ENCODE peak calls at places on chromosomes 4 and X, in seven cellular contexts. One of them, this sample, is unnamed. For H3K9me3, the result is how much of the 10 kb centered on the place peaks cover.

GRCh38 chr4:102334624-102335023 is 10.7 kb downstream of the SLC39A8 start:
- DNase-seq in esophagus muscularis mucosa: no peak
- DNase-seq in lung: no peak
- DNase-seq in heart left ventricle: no peak
- DNase-seq in right lobe of liver: no peak
- DNase-seq in heart right ventricle: no peak
- DNase-seq in CD4-positive, alpha-beta T cell: no peak
- DNase-seq in this sample: no peak

GRCh38 chrX:119753639-119754257 is 4.6 kb upstream of the SOWAHD start:
- DNase-seq in esophagus muscularis mucosa: no peak
- DNase-seq in lung: no peak
- DNase-seq in heart left ventricle: no peak
- DNase-seq in right lobe of liver: no peak
- DNase-seq in heart right ventricle: no peak
- DNase-seq in CD4-positive, alpha-beta T cell: no peak
- DNase-seq in this sample: no peak

GRCh38 chr4:143411527-143412480 is 75.1 kb downstream of the GAB1 start:
- DNase-seq in esophagus muscularis mucosa: no peak
- DNase-seq in lung: no peak
- DNase-seq in heart left ventricle: no peak
- DNase-seq in right lobe of liver: no peak
- DNase-seq in heart right ventricle: no peak
- DNase-seq in CD4-positive, alpha-beta T cell: no peak
- DNase-seq in this sample: no peak

GRCh38 chr4:134935320-134935719 is 733.7 kb upstream of the PABPC4L start:
- DNase-seq in esophagus muscularis mucosa: no peak
- DNase-seq in lung: no peak
- DNase-seq in heart left ventricle: no peak
- DNase-seq in right lobe of liver: no peak
- DNase-seq in heart right ventricle: no peak
- DNase-seq in CD4-positive, alpha-beta T cell: no peak
- DNase-seq in this sample: no peak

GRCh38 chr4:16492872-16493271 is 266.6 kb upstream of the TAPT1 start:
- DNase-seq in esophagus muscularis mucosa: no peak
- DNase-seq in lung: no peak
- DNase-seq in heart left ventricle: no peak
- DNase-seq in right lobe of liver: no peak
- DNase-seq in heart right ventricle: no peak
- DNase-seq in CD4-positive, alpha-beta T cell: no peak
- DNase-seq in this sample: no peak

GRCh38 chr4:141711211-141711610 is 74.8 kb downstream of the IL15 start:
- DNase-seq in esophagus muscularis mucosa: no peak
- DNase-seq in lung: no peak
- DNase-seq in heart left ventricle: no peak
- DNase-seq in right lobe of liver: no peak
- DNase-seq in heart right ventricle: no peak
- DNase-seq in CD4-positive, alpha-beta T cell: no peak
- DNase-seq in this sample: no peak

GRCh38 chr4:74635490-74636123 is 158.7 kb downstream of the BTC start:
- DNase-seq in esophagus muscularis mucosa: no peak
- DNase-seq in lung: no peak
- DNase-seq in heart left ventricle: no peak
- DNase-seq in right lobe of liver: no peak
- DNase-seq in heart right ventricle: no peak
- DNase-seq in CD4-positive, alpha-beta T cell: no peak
- DNase-seq in this sample: no peak

GRCh38 chr4:30726090-30726668 is 6.0 kb downstream of the PCDH7 start:
- DNase-seq in esophagus muscularis mucosa: no peak
- DNase-seq in lung: no peak
- DNase-seq in heart left ventricle: no peak
- DNase-seq in right lobe of liver: no peak
- DNase-seq in heart right ventricle: no peak
- DNase-seq in CD4-positive, alpha-beta T cell: no peak
- DNase-seq in this sample: no peak

GRCh38 chr4:69750346-69750745 is 10.1 kb downstream of the SULT1B1 start:
- DNase-seq in esophagus muscularis mucosa: no peak
- DNase-seq in lung: no peak
- DNase-seq in heart left ventricle: no peak
- DNase-seq in right lobe of liver: no peak
- DNase-seq in heart right ventricle: no peak
- DNase-seq in CD4-positive, alpha-beta T cell: no peak
- DNase-seq in this sample: no peak

GRCh38 chr4:159516556-159516955 is 413.7 kb downstream of the RAPGEF2 start:
- DNase-seq in esophagus muscularis mucosa: no peak
- DNase-seq in lung: no peak
- DNase-seq in heart left ventricle: no peak
- DNase-seq in right lobe of liver: no peak
- DNase-seq in heart right ventricle: no peak
- DNase-seq in CD4-positive, alpha-beta T cell: no peak
- DNase-seq in this sample: no peak

GRCh38 chr4:183765121-183765990 is 106.3 kb downstream of the TRAPPC11 start:
- DNase-seq in esophagus muscularis mucosa: no peak
- DNase-seq in lung: no peak
- DNase-seq in heart left ventricle: peak
- DNase-seq in right lobe of liver: no peak
- DNase-seq in heart right ventricle: peak
- DNase-seq in CD4-positive, alpha-beta T cell: no peak
- DNase-seq in this sample: no peak

GRCh38 chr4:129543299-129543698 is 447.3 kb downstream of the C4orf33 start:
- DNase-seq in esophagus muscularis mucosa: no peak
- DNase-seq in lung: peak
- DNase-seq in heart left ventricle: no peak
- DNase-seq in right lobe of liver: no peak
- DNase-seq in heart right ventricle: no peak
- DNase-seq in CD4-positive, alpha-beta T cell: no peak
- DNase-seq in this sample: no peak

GRCh38 chr4:8544282-8544681 is 35.9 kb upstream of the GPR78 start:
- DNase-seq in esophagus muscularis mucosa: no peak
- DNase-seq in lung: no peak
- DNase-seq in heart left ventricle: no peak
- DNase-seq in right lobe of liver: no peak
- DNase-seq in heart right ventricle: no peak
- DNase-seq in CD4-positive, alpha-beta T cell: no peak
- DNase-seq in this sample: no peak

GRCh38 chrX:13790206-13791131 is 26.4 kb downstream of the GPM6B start:
- DNase-seq in esophagus muscularis mucosa: no peak
- DNase-seq in lung: no peak
- DNase-seq in heart left ventricle: no peak
- DNase-seq in right lobe of liver: no peak
- DNase-seq in heart right ventricle: no peak
- DNase-seq in CD4-positive, alpha-beta T cell: no peak
- DNase-seq in this sample: no peak

GRCh38 chr4:37601527-37601926 is 84.6 kb downstream of the RELL1 start:
- DNase-seq in esophagus muscularis mucosa: no peak
- DNase-seq in lung: no peak
- DNase-seq in heart left ventricle: no peak
- DNase-seq in right lobe of liver: no peak
- DNase-seq in heart right ventricle: no peak
- DNase-seq in CD4-positive, alpha-beta T cell: no peak
- DNase-seq in this sample: peak

GRCh38 chrX:8743126-8743732 is 11.3 kb upstream of the ANOS1 start:
- DNase-seq in esophagus muscularis mucosa: no peak
- DNase-seq in lung: peak
- DNase-seq in heart left ventricle: no peak
- DNase-seq in right lobe of liver: peak
- DNase-seq in heart right ventricle: peak
- DNase-seq in CD4-positive, alpha-beta T cell: peak
- DNase-seq in this sample: peak

GRCh38 chr4:123351713-123352112 is 44.9 kb upstream of the SPRY1 start:
- DNase-seq in esophagus muscularis mucosa: no peak
- DNase-seq in lung: no peak
- DNase-seq in heart left ventricle: no peak
- DNase-seq in right lobe of liver: peak
- DNase-seq in heart right ventricle: no peak
- DNase-seq in CD4-positive, alpha-beta T cell: no peak
- DNase-seq in this sample: no peak

DNA sequence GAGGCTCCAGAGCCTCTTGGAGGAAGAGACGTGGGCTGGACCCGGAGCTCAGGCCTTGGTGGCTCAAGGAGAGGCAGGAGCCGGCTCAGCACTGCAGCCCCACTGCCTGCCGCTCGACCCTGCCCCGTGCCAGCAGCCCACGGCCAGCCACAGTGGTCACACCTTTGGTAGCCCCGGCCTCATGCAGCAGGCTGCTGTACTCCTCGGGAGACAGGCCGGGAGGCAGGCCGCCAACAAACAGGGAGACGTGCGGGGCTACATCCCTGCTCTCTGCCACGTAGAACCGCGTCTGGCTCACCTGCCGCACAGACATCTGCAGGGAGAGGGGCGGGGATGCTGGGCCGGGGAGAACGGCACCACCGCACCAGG is 7.6 kb downstream of the DGKQ start:
- DNase-seq in esophagus muscularis mucosa: no peak
- DNase-seq in lung: no peak
- DNase-seq in heart left ventricle: no peak
- DNase-seq in right lobe of liver: no peak
- DNase-seq in heart right ventricle: no peak
- DNase-seq in CD4-positive, alpha-beta T cell: no peak
- DNase-seq in this sample: no peak
- H3K27ac ChIP-seq in esophagus muscularis mucosa: no peak
- H3K27ac ChIP-seq in lung: no peak
- H3K27ac ChIP-seq in heart left ventricle: no peak
- H3K27ac ChIP-seq in right lobe of liver: no peak
- H3K27ac ChIP-seq in heart right ventricle: no peak
- H3K27ac ChIP-seq in CD4-positive, alpha-beta T cell: no peak
- H3K27ac ChIP-seq in this sample: no peak

GRCh38 chrX:151713859-151714258 is 2.0 kb upstream of the FATE1 start:
- DNase-seq in esophagus muscularis mucosa: no peak
- DNase-seq in lung: no peak
- DNase-seq in heart left ventricle: no peak
- DNase-seq in right lobe of liver: no peak
- DNase-seq in heart right ventricle: peak
- DNase-seq in CD4-positive, alpha-beta T cell: no peak
- DNase-seq in this sample: no peak

GRCh38 chrX:151714367-151714766 is 1.5 kb upstream of the FATE1 start:
- DNase-seq in esophagus muscularis mucosa: no peak
- DNase-seq in lung: no peak
- DNase-seq in heart left ventricle: no peak
- DNase-seq in right lobe of liver: no peak
- DNase-seq in heart right ventricle: no peak
- DNase-seq in CD4-positive, alpha-beta T cell: no peak
- DNase-seq in this sample: no peak

GRCh38 chrX:151712253-151712652 is 3.6 kb upstream of the FATE1 start:
- DNase-seq in esophagus muscularis mucosa: no peak
- DNase-seq in lung: no peak
- DNase-seq in heart left ventricle: no peak
- DNase-seq in right lobe of liver: no peak
- DNase-seq in heart right ventricle: no peak
- DNase-seq in CD4-positive, alpha-beta T cell: no peak
- DNase-seq in this sample: no peak

GRCh38 chrX:151711787-151712186 is 4.0 kb upstream of the FATE1 start:
- DNase-seq in esophagus muscularis mucosa: no peak
- DNase-seq in lung: no peak
- DNase-seq in heart left ventricle: peak
- DNase-seq in right lobe of liver: no peak
- DNase-seq in heart right ventricle: peak
- DNase-seq in CD4-positive, alpha-beta T cell: no peak
- DNase-seq in this sample: no peak

GRCh38 chrX:151715735-151716134 is at the start of gene FATE1:
- DNase-seq in esophagus muscularis mucosa: no peak
- DNase-seq in lung: no peak
- DNase-seq in heart left ventricle: no peak
- DNase-seq in right lobe of liver: no peak
- DNase-seq in heart right ventricle: no peak
- DNase-seq in CD4-positive, alpha-beta T cell: no peak
- DNase-seq in this sample: no peak
- H3K9me3 ChIP-seq in esophagus muscularis mucosa: under half
- H3K9me3 ChIP-seq in lung: under half
- H3K9me3 ChIP-seq in heart left ventricle: under half
- H3K9me3 ChIP-seq in right lobe of liver: under half
- H3K9me3 ChIP-seq in heart right ventricle: under half
- H3K9me3 ChIP-seq in CD4-positive, alpha-beta T cell: under half
- H3K9me3 ChIP-seq in this sample: under half

GRCh38 chr4:48329193-48329592 is 12.1 kb upstream of the SLAIN2 start:
- DNase-seq in esophagus muscularis mucosa: no peak
- DNase-seq in lung: no peak
- DNase-seq in heart left ventricle: no peak
- DNase-seq in right lobe of liver: no peak
- DNase-seq in heart right ventricle: no peak
- DNase-seq in CD4-positive, alpha-beta T cell: no peak
- DNase-seq in this sample: no peak
- H3K27ac ChIP-seq in esophagus muscularis mucosa: no peak
- H3K27ac ChIP-seq in lung: no peak
- H3K27ac ChIP-seq in heart left ventricle: no peak
- H3K27ac ChIP-seq in right lobe of liver: no peak
- H3K27ac ChIP-seq in heart right ventricle: no peak
- H3K27ac ChIP-seq in CD4-positive, alpha-beta T cell: no peak
- H3K27ac ChIP-seq in this sample: no peak

GRCh38 chr4:20028694-20029093 is 223.0 kb upstream of the SLIT2 start:
- DNase-seq in esophagus muscularis mucosa: no peak
- DNase-seq in lung: no peak
- DNase-seq in heart left ventricle: no peak
- DNase-seq in right lobe of liver: no peak
- DNase-seq in heart right ventricle: no peak
- DNase-seq in CD4-positive, alpha-beta T cell: no peak
- DNase-seq in this sample: no peak

GRCh38 chr4:20026456-20026855 is 225.2 kb upstream of the SLIT2 start:
- DNase-seq in esophagus muscularis mucosa: no peak
- DNase-seq in lung: no peak
- DNase-seq in heart left ventricle: no peak
- DNase-seq in right lobe of liver: no peak
- DNase-seq in heart right ventricle: no peak
- DNase-seq in CD4-positive, alpha-beta T cell: no peak
- DNase-seq in this sample: no peak

DNA sequence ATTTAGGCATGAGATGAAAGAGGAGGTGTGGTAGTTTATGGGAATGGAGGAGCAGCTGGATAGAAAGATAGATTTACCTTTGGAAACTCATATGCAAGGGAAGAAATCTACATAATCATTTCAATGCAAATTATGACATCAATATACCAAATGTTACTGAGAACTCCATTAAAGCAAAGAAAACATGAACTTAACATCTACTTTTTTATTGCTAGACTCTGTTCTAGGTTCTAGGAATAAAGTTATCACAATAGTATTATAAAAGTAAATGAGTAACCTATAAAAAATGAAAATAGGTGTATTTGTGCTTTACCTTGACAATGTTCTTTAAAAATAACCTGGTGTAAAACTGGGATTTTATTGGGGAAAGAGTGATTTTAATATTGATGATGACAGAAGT is 221.6 kb upstream of the SLIT2 start:
- DNase-seq in esophagus muscularis mucosa: no peak
- DNase-seq in lung: no peak
- DNase-seq in heart left ventricle: no peak
- DNase-seq in right lobe of liver: no peak
- DNase-seq in heart right ventricle: no peak
- DNase-seq in CD4-positive, alpha-beta T cell: no peak
- DNase-seq in this sample: no peak
- H3K9me3 ChIP-seq in esophagus muscularis mucosa: under half
- H3K9me3 ChIP-seq in lung: under half
- H3K9me3 ChIP-seq in heart left ventricle: under half
- H3K9me3 ChIP-seq in right lobe of liver: under half
- H3K9me3 ChIP-seq in heart right ventricle: under half
- H3K9me3 ChIP-seq in CD4-positive, alpha-beta T cell: under half
- H3K9me3 ChIP-seq in this sample: under half